ENCODE peak calls at places on chromosomes 4 and X, in seven cellular contexts. K is keratinocyte; A is tibial nerve; T is CD8-positive, alpha-beta T cell; W is gastrocnemius medialis; L is adipocyte; O is body of pancreas. N is an unnamed sample. For H3K27me3, the result is how much of the 10 kb centered on the place peaks cover.

GRCh38 chrX:7147431-7147977 is at the start of gene STS:
- DNase-seq in K (no peak), A (peak), T (peak), W (no peak), L (peak), O (peak), N (no peak)

GRCh38 chrX:103918584-103919335 is 43.7 kb upstream of the TMSB15B start:
- DNase-seq in K (no peak), A (peak), T (peak), W (no peak), L (peak), O (peak), N (peak)

GRCh38 chrX:38206036-38206435 is 14.6 kb downstream of the SRPX start:
- DNase-seq in K (no peak), A (no peak), T (no peak), W (no peak), L (no peak), O (no peak), N (no peak)

GRCh38 chr4:102344520-102344954 is 745 bp downstream of the SLC39A8 start:
- DNase-seq in K (no peak), A (no peak), T (peak), W (peak), L (peak), O (no peak), N (peak)

GRCh38 chrX:134512566-134512965 is 52.6 kb downstream of the HPRT1 start:
- DNase-seq in K (peak), A (no peak), T (no peak), W (no peak), L (peak), O (no peak), N (no peak)

GRCh38 chr4:157271166-157271869 is 50.8 kb downstream of the GRIA2 start:
- DNase-seq in K (no peak), A (no peak), T (no peak), W (no peak), L (no peak), O (no peak), N (no peak)

GRCh38 chrX:131830400-131831184 is 192.5 kb upstream of the STK26 start:
- DNase-seq in K (no peak), A (peak), T (peak), W (peak), L (peak), O (peak), N (no peak)

GRCh38 chr4:152581536-152582160 is 45.8 kb upstream of the FBXW7 start:
- DNase-seq in K (no peak), A (no peak), T (no peak), W (no peak), L (no peak), O (no peak), N (no peak)

GRCh38 chr4:140260227-140260626 is 106.2 kb upstream of the MAML3 start:
- DNase-seq in K (peak), A (no peak), T (no peak), W (no peak), L (peak), O (no peak), N (no peak)

GRCh38 chr4:77349796-77350195 is 192.8 kb downstream of the CCNG2 start:
- DNase-seq in K (no peak), A (no peak), T (no peak), W (no peak), L (peak), O (no peak), N (no peak)

GRCh38 chrX:65706041-65706828 is 38.8 kb downstream of the MSN start:
- DNase-seq in K (peak), A (no peak), T (peak), W (no peak), L (peak), O (peak), N (peak)

GRCh38 chr4:125734504-125734903 is 419.7 kb downstream of the FAT4 start:
- DNase-seq in K (no peak), A (no peak), T (no peak), W (no peak), L (no peak), O (no peak), N (no peak)

GRCh38 chr4:84698962-84699671 is 116.2 kb downstream of the CDS1 start:
- DNase-seq in K (no peak), A (no peak), T (no peak), W (no peak), L (no peak), O (no peak), N (no peak)

GRCh38 chr4:107349266-107349665 is 313.2 kb upstream of the DKK2 start:
- DNase-seq in K (no peak), A (no peak), T (no peak), W (no peak), L (no peak), O (no peak), N (no peak)

GRCh38 chr4:54745031-54745770 is 87.4 kb downstream of the KIT start:
- DNase-seq in K (no peak), A (no peak), T (no peak), W (no peak), L (no peak), O (no peak), N (no peak)

GRCh38 chr4:105683038-105683437 is 25.5 kb downstream of the INTS12 start:
- DNase-seq in K (no peak), A (no peak), T (no peak), W (no peak), L (no peak), O (peak), N (no peak)

DNA sequence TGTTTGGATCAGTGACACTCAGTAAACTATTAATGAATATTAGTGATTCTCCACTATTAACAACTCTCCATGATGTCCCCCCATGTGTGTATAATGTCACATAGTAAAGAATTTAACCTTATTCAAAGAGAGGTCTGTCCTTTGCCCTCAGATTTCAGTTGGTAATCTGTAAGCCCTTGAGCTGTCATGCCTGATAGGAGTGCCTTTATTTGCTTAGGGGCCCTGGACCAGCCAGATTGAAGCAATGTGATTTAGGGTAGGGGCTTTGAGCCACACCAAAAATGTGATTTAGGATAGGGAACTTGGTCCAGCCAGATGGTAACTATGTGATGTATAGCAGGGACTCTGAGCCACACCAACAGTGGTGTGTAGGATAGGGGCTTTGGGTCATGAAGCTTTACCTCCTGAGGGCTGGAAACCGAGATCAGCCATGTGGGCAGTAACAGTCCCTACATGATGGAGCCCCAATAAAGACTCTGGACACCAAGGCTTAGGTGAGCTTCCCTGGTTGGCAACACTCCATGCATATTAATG is 44.3 kb upstream of the PAGE4 start:
- DNase-seq in K (no peak), A (no peak), T (no peak), W (no peak), L (no peak), O (no peak), N (no peak)
- H3K27me3 ChIP-seq in K (under half), A (under half), T (under half), W (under half), L (under half), O (under half), N (under half)

DNA sequence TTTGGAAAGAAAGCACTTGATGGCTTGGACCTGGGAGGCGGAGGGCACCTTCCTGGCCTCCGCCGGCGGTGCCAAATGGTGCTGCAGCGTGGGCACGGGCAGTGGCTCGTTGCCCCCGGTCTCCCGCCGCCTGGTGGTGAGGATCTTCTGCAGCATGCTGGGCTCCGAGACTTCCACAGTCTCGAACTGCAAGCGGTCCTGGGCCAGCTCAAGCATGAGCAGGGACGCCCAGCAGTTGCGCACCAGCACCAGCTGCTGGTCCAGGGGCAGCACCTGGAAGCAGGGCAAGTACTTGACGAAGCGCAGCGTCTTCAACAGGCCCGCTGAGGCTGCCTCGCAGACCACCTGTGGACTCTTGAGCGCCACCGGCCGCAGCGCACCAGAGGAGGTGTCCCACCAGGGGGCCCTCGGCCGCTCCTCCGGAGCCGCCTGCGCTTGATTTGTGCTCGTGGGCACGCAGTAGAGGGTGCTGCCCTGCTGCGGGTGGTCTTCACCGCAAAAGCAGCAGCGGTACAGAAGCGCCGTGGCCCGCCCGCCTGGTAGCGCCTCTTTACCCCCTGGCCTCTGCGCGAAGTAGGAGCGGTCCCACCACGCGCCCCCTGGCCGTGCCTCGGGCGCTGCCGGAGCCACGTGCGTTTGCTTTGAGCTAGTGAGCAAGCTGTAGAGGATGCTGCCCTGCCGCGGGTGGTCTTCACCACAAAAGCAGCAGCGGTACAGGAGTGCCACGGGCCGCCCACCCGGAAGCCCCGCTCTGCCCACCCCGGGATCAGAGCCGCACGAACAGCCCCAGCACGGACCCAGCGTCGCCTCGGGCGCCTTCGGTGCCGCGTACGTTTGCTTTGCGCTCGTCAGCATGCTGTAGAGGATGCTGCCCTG is 689 bp downstream of the NR0B1 start:
- DNase-seq in K (no peak), A (no peak), T (no peak), W (no peak), L (peak), O (peak), N (no peak)
- H3K27me3 ChIP-seq in K (under half), A (under half), T (under half), W (under half), L (under half), O (under half), N (under half)

DNA sequence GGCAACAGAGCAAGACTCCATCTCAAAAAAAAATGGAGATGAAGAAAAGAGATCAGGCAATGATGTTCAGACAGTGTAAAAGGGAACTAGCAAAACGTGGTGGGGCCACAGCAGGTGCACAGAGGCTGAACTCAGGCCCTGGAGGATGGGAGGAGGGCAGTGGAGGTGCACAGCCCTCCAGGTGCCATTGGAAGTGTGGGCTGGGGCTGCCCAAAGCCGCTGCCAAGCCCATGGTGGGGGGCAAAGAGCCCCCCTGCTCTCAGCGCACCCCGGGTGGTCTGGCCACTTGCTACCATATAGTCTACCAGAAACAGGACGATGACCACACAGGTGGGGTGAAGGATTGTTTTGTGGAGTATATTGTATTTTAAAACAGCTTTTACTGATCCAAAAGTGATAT is 7.1 kb downstream of the TMEM271 start:
- DNase-seq in K (no peak), A (no peak), T (no peak), W (no peak), L (no peak), O (no peak), N (no peak)
- H3K27me3 ChIP-seq in K (under half), A (under half), T (under half), W (under half), L (under half), O (under half), N (under half)

DNA sequence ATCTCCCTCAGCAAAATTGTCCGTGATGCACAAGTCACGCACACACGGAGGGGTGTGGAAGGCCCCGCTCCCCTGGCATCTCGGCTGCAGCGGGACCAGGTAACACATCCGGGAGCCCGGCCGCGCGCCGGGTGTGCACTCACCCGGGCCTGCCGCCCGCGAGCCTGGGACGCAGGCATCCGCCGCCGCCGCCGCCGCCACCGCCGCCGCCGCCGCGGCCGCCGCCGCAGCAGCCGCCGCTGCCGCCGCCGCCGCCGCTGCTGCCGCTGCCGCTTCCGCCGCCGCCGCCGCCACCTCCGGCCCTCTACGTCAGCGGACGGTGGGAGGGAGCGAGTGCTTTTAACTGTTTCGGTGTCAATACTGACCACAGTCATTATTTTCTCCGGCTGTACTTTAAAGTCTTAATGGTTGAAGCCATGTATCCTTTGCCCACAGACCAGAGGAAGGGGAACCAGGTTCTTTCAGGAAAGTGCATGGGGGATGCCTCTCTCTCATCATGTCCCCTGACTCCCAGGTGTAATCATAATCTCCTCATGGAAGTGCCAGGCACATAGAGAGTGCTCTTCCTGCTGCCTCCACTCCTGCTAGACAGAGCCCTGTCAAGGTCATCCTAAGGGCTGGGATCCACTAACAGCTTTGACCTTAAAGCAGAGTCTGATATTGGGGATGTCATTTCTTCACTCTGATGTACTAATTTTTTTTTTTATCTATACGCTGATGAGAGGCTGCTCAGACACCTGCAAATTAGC is 38.0 kb downstream of the MAGEE2 start:
- DNase-seq in K (no peak), A (no peak), T (no peak), W (no peak), L (peak), O (peak), N (peak)
- H3K27me3 ChIP-seq in K (under half), A (under half), T (under half), W (under half), L (under half), O (under half), N (under half)

DNA sequence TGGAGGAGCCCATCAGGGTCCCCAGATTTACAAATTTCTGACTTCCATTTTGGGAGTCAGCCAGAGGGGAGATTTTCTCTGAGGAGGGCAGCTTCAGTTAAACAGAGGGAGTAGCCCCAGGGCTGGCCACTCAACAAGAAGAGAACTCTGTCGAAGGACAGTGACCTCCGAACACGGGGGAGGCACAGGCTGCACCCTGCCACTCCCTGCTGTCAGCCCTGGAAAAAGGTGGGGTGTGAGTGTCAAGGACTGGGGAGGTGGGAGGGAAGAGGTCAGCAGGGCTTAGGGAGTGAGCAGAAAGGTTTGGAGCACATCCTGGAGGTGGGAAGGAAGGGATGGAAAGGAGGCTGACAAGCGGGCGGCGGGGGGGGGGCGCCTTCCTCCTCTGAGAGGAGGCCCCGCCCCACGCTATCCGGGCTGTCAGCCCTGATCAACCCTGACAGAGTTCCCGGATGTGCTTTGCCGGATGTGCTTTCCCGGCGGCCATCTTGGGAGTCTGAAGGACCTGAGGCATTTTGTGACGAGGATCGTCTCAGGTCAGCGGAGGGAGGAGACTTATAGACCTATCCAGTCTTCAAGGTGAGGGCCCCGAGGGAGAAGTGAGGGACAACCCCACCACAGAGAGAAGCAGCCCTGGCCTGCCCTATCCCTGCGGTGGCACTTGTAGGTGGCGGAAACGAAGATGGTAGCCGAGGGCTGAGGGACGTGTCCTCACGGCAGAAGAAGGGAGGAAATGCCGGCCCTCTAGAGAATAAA is at the start of gene MAGEC1:
- DNase-seq in K (no peak), A (no peak), T (no peak), W (no peak), L (no peak), O (no peak), N (no peak)
- H3K27me3 ChIP-seq in K (under half), A (under half), T (under half), W (under half), L (under half), O (under half), N (under half)

GRCh38 chr4:1563768-1564485 is 120.2 kb downstream of the FAM53A start:
- DNase-seq in K (no peak), A (no peak), T (peak), W (no peak), L (no peak), O (no peak), N (no peak)
- H3K27me3 ChIP-seq in K (under half), A (under half), T (under half), W (under half), L (half or more), O (under half), N (under half)

DNA sequence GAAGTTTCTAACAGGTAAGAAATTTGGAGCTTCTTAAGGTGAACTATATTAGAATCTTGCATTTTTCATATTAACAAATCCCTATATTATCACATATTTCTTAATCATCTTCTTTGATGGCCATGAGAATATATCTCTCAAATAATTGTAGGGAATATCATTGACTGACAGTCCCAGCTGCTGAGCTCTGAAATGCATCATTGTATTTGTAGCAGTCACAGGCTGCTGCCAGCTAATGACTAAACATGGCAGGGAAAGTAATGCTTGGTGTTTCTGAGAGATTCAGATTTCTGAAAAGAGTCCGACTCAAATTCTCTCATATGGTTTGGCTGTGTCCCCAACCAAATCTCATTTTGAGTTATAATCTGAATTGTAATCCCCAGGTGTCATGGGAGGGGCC is 171.9 kb downstream of the TRAM1L1 start:
- DNase-seq in K (no peak), A (no peak), T (no peak), W (no peak), L (no peak), O (no peak), N (no peak)
- H3K27me3 ChIP-seq in K (under half), A (under half), T (under half), W (under half), L (under half), O (under half), N (under half)

GRCh38 chr4:570754-571153 is 5.3 kb downstream of the TMEM271 start:
- DNase-seq in K (no peak), A (no peak), T (no peak), W (no peak), L (no peak), O (no peak), N (no peak)

GRCh38 chr4:573122-573892 is 2.8 kb downstream of the TMEM271 start:
- DNase-seq in K (no peak), A (no peak), T (no peak), W (no peak), L (no peak), O (no peak), N (no peak)

GRCh38 chr4:571838-572572 is 4.1 kb downstream of the TMEM271 start:
- DNase-seq in K (no peak), A (no peak), T (no peak), W (no peak), L (no peak), O (no peak), N (no peak)

GRCh38 chr4:574346-575161 is 1.5 kb downstream of the TMEM271 start:
- DNase-seq in K (no peak), A (no peak), T (no peak), W (no peak), L (no peak), O (no peak), N (no peak)

GRCh38 chr4:572594-572993 is 3.5 kb downstream of the TMEM271 start:
- DNase-seq in K (no peak), A (no peak), T (no peak), W (no peak), L (no peak), O (no peak), N (no peak)
- H3K27me3 ChIP-seq in K (half or more), A (under half), T (under half), W (under half), L (half or more), O (under half), N (under half)

GRCh38 chrX:24877854-24878650 is 137.7 kb downstream of the ARX start:
- DNase-seq in K (no peak), A (no peak), T (no peak), W (no peak), L (no peak), O (no peak), N (no peak)

GRCh38 chrX:24879679-24880078 is 136.1 kb downstream of the ARX start:
- DNase-seq in K (no peak), A (no peak), T (no peak), W (no peak), L (no peak), O (no peak), N (no peak)

GRCh38 chrX:24874604-24875247 is 141.0 kb downstream of the ARX start:
- DNase-seq in K (no peak), A (no peak), T (no peak), W (no peak), L (no peak), O (no peak), N (no peak)

GRCh38 chrX:24876782-24877315 is 138.9 kb downstream of the ARX start:
- DNase-seq in K (no peak), A (no peak), T (no peak), W (no peak), L (no peak), O (no peak), N (no peak)
- H3K27me3 ChIP-seq in K (under half), A (under half), T (under half), W (under half), L (under half), O (under half), N (under half)